ENCODE peak calls at places on chromosome 13, in ten cellular contexts. L is HAP-1, B is neural progenitor cell, M is spleen, U is cardiac muscle cell, R is left lung, V is endodermal cell, I is aorta, Q is SK-N-SH, F is GM23248. N is an unnamed sample. For H3K9me3, the result is how much of the 10 kb centered on the place peaks cover.

GRCh38 chr13:108214511-108215383 is 589 bp downstream of the LIG4 start:
- DNase-seq in L (no peak), B (peak), M (peak), U (peak), R (peak), V (peak), I (peak), Q (peak), F (peak), N (no peak)

GRCh38 chr13:114185182-114185971 is 6.3 kb downstream of the CFAP97D2 start:
- DNase-seq in L (no peak), B (no peak), M (no peak), U (no peak), R (no peak), V (no peak), I (no peak), Q (no peak), F (no peak), N (no peak)

GRCh38 chr13:76438050-76438449 is 448.2 kb downstream of the KCTD12 start:
- DNase-seq in L (no peak), B (no peak), M (no peak), U (no peak), R (no peak), V (no peak), I (no peak), Q (no peak), F (no peak), N (no peak)

GRCh38 chr13:59534806-59535205 is 628.9 kb downstream of the DIAPH3 start:
- DNase-seq in L (no peak), B (no peak), M (no peak), U (no peak), R (no peak), V (no peak), I (no peak), Q (no peak), F (no peak), N (no peak)

GRCh38 chr13:100789968-100790367 is 115.4 kb upstream of the TMTC4 start:
- DNase-seq in L (no peak), B (no peak), M (no peak), U (no peak), R (no peak), V (no peak), I (no peak), Q (no peak), F (peak), N (peak)

GRCh38 chr13:51906581-51906980 is 44.8 kb downstream of the CCDC70 start:
- DNase-seq in L (peak), B (no peak), M (no peak), U (no peak), R (no peak), V (no peak), I (no peak), Q (peak), F (no peak), N (no peak)

GRCh38 chr13:113551081-113552000 is 33.2 kb upstream of the TFDP1 start:
- DNase-seq in L (no peak), B (no peak), M (peak), U (no peak), R (peak), V (peak), I (no peak), Q (peak), F (no peak), N (no peak)

GRCh38 chr13:63567031-63567430 is 2151.4 kb upstream of the PCDH20 start:
- DNase-seq in L (no peak), B (no peak), M (no peak), U (no peak), R (peak), V (no peak), I (no peak), Q (no peak), F (no peak), N (no peak)

GRCh38 chr13:30194906-30195305 is 112.4 kb downstream of the KATNAL1 start:
- DNase-seq in L (no peak), B (no peak), M (no peak), U (peak), R (no peak), V (peak), I (no peak), Q (no peak), F (no peak), N (no peak)

GRCh38 chr13:93262729-93263128 is 36.1 kb downstream of the GPC6 start:
- DNase-seq in L (no peak), B (no peak), M (no peak), U (no peak), R (no peak), V (no peak), I (no peak), Q (no peak), F (peak), N (no peak)

GRCh38 chr13:78659450-78660110 is 625 bp upstream of the OBI1 start:
- DNase-seq in L (no peak), B (no peak), M (no peak), U (no peak), R (no peak), V (no peak), I (no peak), Q (peak), F (peak), N (no peak)

GRCh38 chr13:87355451-87355850 is 315.7 kb upstream of the SLITRK5 start:
- DNase-seq in L (no peak), B (no peak), M (no peak), U (no peak), R (no peak), V (no peak), I (no peak), Q (no peak), F (peak), N (no peak)

GRCh38 chr13:26022538-26023292 is 29.1 kb downstream of the SHISA2 start:
- DNase-seq in L (no peak), B (no peak), M (no peak), U (peak), R (peak), V (no peak), I (peak), Q (peak), F (peak), N (no peak)

GRCh38 chr13:70170689-70171088 is 62.4 kb upstream of the KLHL1 start:
- DNase-seq in L (no peak), B (no peak), M (no peak), U (no peak), R (no peak), V (no peak), I (no peak), Q (no peak), F (no peak), N (no peak)

GRCh38 chr13:64029343-64030093 is 2613.9 kb upstream of the PCDH20 start:
- DNase-seq in L (no peak), B (no peak), M (peak), U (no peak), R (peak), V (peak), I (no peak), Q (no peak), F (no peak), N (no peak)

GRCh38 chr13:33281951-33282595 is 3.5 kb downstream of the STARD13 start:
- DNase-seq in L (no peak), B (no peak), M (no peak), U (no peak), R (no peak), V (no peak), I (no peak), Q (no peak), F (peak), N (no peak)

GRCh38 chr13:56216221-56216620 is 924.5 kb upstream of the PRR20A start:
- DNase-seq in L (no peak), B (no peak), M (no peak), U (no peak), R (no peak), V (no peak), I (no peak), Q (no peak), F (no peak), N (no peak)
- H3K9me3 ChIP-seq in L (under half), B (under half), M (under half), U (under half), R (under half), V (under half), I (under half), Q (under half), F (under half), N (under half)

DNA sequence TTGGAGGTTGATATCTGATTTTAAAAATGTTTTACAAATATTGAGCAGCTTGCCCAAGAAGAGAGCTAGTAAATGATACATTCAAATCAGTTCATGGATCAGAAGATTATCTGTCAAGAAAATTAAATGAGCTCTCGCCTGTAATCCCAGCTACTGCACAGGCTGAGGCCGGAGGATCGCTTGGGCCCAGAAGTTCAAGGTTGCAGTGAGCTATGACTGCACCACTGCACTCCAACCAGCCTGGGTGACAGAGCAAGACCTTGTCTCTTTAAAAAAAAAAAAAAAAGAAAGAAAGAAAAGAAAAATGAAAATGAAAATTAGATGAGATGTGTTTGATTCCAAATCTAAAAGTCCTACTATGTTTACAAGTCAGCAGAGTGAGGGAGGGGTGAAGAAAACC is 2.4 kb downstream of the SPART start:
- DNase-seq in L (no peak), B (no peak), M (no peak), U (no peak), R (no peak), V (no peak), I (no peak), Q (no peak), F (no peak), N (no peak)
- H3K4me3 ChIP-seq in L (peak), B (no peak), M (no peak), U (no peak), R (peak), V (peak), I (no peak), Q (no peak), F (peak), N (no peak)

GRCh38 chr13:48069573-48069972 is 25.3 kb downstream of the MED4 start:
- DNase-seq in L (no peak), B (no peak), M (no peak), U (no peak), R (no peak), V (no peak), I (no peak), Q (no peak), F (no peak), N (no peak)

GRCh38 chr13:48070942-48071341 is 24.0 kb downstream of the MED4 start:
- DNase-seq in L (no peak), B (no peak), M (no peak), U (no peak), R (no peak), V (no peak), I (no peak), Q (no peak), F (no peak), N (no peak)

GRCh38 chr13:48068952-48069351 is 26.0 kb downstream of the MED4 start:
- DNase-seq in L (no peak), B (no peak), M (no peak), U (no peak), R (no peak), V (no peak), I (no peak), Q (no peak), F (no peak), N (no peak)

GRCh38 chr13:48066310-48066989 is 28.5 kb downstream of the MED4 start:
- DNase-seq in L (no peak), B (no peak), M (no peak), U (no peak), R (no peak), V (no peak), I (no peak), Q (no peak), F (peak), N (peak)

DNA sequence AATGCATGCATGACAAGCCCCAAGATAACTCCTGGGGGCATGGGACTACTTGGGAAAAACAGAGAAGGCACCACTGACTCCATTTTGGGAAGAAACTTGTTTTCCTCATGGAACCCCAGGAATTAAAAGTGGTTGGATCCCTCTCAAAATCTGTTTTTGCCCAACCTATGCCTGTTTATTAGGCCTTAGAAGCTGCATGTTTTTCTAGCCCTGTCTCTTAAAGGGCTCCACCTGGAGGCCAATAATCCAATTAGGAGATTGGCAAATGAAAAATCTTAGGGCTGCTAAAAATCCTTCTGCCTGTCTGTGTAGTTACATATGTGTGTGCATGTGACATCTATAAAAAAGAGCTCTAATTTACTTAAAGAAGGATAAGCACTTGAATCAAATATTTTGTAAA is 26.9 kb downstream of the MED4 start:
- DNase-seq in L (peak), B (no peak), M (no peak), U (no peak), R (no peak), V (no peak), I (no peak), Q (no peak), F (no peak), N (no peak)
- H3K9me3 ChIP-seq in L (under half), B (under half), M (under half), U (under half), R (under half), V (half or more), I (under half), Q (under half), F (under half), N (under half)

GRCh38 chr13:36030670-36031331 is 100.4 kb downstream of the DCLK1 start:
- DNase-seq in L (no peak), B (peak), M (no peak), U (no peak), R (no peak), V (no peak), I (no peak), Q (peak), F (peak), N (no peak)
- H3K4me3 ChIP-seq in L (no peak), B (no peak), M (no peak), U (no peak), R (no peak), V (no peak), I (no peak), Q (peak), F (no peak), N (no peak)

DNA sequence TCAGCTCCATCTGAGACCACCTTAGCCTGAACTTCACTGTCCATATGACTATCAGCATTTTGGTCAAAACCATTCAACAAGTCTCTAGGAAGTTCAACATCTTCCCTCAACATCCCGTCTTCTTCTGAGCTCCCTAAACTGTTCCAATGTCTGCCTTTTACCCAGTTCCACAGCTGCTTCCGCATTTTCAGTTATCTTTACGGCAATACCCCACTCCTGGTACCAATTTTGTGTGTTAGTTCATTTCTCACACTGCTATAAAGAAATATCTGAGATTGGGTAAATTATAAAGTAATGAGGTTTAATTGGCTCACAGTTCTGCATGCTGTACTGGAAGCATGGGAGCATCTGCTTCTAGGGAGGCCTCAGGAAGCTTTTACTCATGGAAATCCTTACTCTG is 771.2 kb downstream of the SLITRK6 start:
- DNase-seq in L (no peak), B (no peak), M (no peak), U (no peak), R (no peak), V (no peak), I (no peak), Q (no peak), F (no peak), N (no peak)
- H3K9me3 ChIP-seq in L (under half), B (under half), M (under half), U (under half), R (under half), V (under half), I (under half), Q (under half), F (under half), N (under half)

GRCh38 chr13:97976551-97977375 is 23.3 kb downstream of the IPO5 start:
- DNase-seq in L (peak), B (no peak), M (peak), U (no peak), R (peak), V (peak), I (peak), Q (peak), F (peak), N (peak)

GRCh38 chr13:97977982-97978381 is 24.5 kb downstream of the IPO5 start:
- DNase-seq in L (no peak), B (no peak), M (no peak), U (no peak), R (no peak), V (no peak), I (no peak), Q (no peak), F (peak), N (no peak)

GRCh38 chr13:97977376-97977705 is 23.9 kb downstream of the IPO5 start:
- DNase-seq in L (no peak), B (no peak), M (no peak), U (peak), R (no peak), V (no peak), I (no peak), Q (no peak), F (no peak), N (no peak)

GRCh38 chr13:97979556-97979955 is 26.1 kb downstream of the IPO5 start:
- DNase-seq in L (no peak), B (no peak), M (no peak), U (no peak), R (no peak), V (no peak), I (no peak), Q (no peak), F (no peak), N (no peak)

DNA sequence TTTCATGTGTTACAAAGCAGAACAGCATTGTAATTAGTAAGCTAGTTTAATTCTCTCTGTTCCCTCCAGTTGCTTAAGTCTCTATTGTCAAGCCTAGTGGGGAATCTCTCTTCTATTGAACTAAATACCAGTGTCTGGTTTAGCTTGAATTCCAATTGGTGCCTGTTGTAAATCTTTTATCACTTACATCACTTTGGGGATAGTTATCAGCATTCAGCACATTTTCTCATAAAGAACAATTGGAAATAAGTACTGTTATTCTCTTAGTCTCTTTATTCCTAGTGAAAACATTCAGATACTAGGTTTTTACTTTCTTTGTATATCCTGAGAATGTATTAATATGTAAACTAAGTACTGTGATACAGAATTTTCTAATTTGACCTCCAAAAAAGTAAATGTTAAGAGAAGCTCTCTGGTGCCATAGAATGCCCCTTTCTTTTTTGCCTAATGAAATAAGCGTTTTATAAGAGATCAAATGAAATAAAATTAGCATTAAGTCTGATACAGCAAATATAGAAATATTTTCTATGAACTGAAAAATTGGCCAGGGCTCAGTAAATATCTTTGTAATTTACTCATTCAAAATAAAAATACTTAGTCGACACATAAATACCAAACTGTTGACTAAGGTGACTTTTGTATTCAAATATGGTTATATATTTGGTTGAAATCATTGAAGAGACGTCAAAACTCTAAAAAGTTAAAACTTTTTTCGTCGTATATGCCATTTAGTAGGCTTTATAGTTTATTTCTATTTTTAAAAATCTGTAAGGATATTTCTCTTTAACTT is 25.4 kb downstream of the IPO5 start:
- DNase-seq in L (peak), B (peak), M (no peak), U (no peak), R (no peak), V (no peak), I (no peak), Q (no peak), F (peak), N (no peak)
- H3K4me3 ChIP-seq in L (peak), B (peak), M (no peak), U (peak), R (no peak), V (peak), I (no peak), Q (peak), F (peak), N (peak)

GRCh38 chr13:31310356-31310755 is 110.6 kb downstream of the B3GLCT start:
- DNase-seq in L (no peak), B (no peak), M (no peak), U (no peak), R (no peak), V (no peak), I (no peak), Q (no peak), F (no peak), N (no peak)
- H3K9me3 ChIP-seq in L (under half), B (under half), M (under half), U (under half), R (under half), V (half or more), I (under half), Q (under half), F (under half), N (under half)

DNA sequence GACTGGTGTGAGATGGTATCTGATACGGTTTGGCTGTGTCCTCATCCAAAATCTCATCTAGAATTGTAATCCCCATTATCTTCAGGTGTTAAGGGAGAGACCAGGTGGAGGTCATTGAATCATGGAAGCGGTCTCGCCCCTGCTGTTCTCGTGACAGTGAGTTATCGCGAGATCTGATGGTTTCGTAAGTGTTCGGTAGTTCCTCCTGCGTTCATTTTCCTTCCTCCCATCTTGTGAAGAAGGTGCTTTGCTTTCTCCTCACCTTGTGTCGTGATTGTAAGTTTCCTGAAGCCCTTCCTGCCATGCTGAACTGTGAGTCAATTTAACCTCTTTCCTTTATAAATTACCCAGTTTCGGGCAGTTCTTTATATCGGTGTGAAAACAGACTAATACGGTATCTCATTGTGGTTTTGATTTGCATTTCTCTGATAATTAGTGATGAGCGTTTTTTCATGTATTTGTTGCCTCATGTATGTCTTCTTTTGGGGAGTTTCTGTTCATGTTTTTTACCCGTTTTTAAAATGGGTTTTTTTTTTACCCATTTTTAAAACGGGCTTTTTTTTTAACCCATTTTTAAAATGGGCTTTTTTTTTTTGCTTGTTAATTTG is 102.8 kb upstream of the SLC10A2 start:
- DNase-seq in L (no peak), B (no peak), M (no peak), U (no peak), R (no peak), V (no peak), I (no peak), Q (no peak), F (no peak), N (no peak)
- H3K4me3 ChIP-seq in L (no peak), B (no peak), M (no peak), U (no peak), R (no peak), V (no peak), I (no peak), Q (no peak), F (no peak), N (no peak)

GRCh38 chr13:111969551-111970135 is 97.3 kb upstream of the SOX1 start:
- DNase-seq in L (no peak), B (no peak), M (no peak), U (no peak), R (no peak), V (no peak), I (no peak), Q (no peak), F (no peak), N (no peak)

GRCh38 chr13:111968611-111969010 is 98.3 kb upstream of the SOX1 start:
- DNase-seq in L (no peak), B (no peak), M (no peak), U (no peak), R (no peak), V (no peak), I (no peak), Q (no peak), F (no peak), N (no peak)

GRCh38 chr13:111973186-111974064 is 93.5 kb upstream of the SOX1 start:
- DNase-seq in L (no peak), B (peak), M (no peak), U (peak), R (no peak), V (no peak), I (no peak), Q (no peak), F (no peak), N (no peak)

GRCh38 chr13:111972261-111972780 is 94.6 kb upstream of the SOX1 start:
- DNase-seq in L (no peak), B (peak), M (no peak), U (no peak), R (no peak), V (no peak), I (no peak), Q (no peak), F (no peak), N (no peak)

GRCh38 chr13:111970501-111971155 is 96.3 kb upstream of the SOX1 start:
- DNase-seq in L (no peak), B (no peak), M (no peak), U (no peak), R (no peak), V (no peak), I (no peak), Q (no peak), F (no peak), N (no peak)
- H3K9me3 ChIP-seq in L (under half), B (under half), M (under half), U (under half), R (under half), V (under half), I (under half), Q (under half), F (under half), N (under half)

GRCh38 chr13:112188298-112188610 is 121.3 kb downstream of the SOX1 start:
- DNase-seq in L (no peak), B (no peak), M (no peak), U (no peak), R (no peak), V (no peak), I (peak), Q (no peak), F (no peak), N (no peak)
- H3K4me3 ChIP-seq in L (no peak), B (no peak), M (no peak), U (no peak), R (no peak), V (no peak), I (no peak), Q (no peak), F (no peak), N (no peak)